ENCODE peak calls at places on chromosomes 4 and X, in four cellular contexts. One of them, this sample, is unnamed.
A peak's percentile ranks its signal among the peaks of the same experiment; 100 is the strongest.

GRCh38 chr4:151324449-151325319 is 721 bp downstream of the SH3D19 start:
- DNase-seq in H4: peak; percentile 15
- DNase-seq in CD4-positive, alpha-beta T cell: no peak
- DNase-seq in fibroblast of pulmonary artery: peak; percentile 30
- DNase-seq in this sample: no peak

GRCh38 chrX:134692233-134692632 is 34.0 kb upstream of the PLAC1 start:
- DNase-seq in fibroblast of pulmonary artery: no peak
- DNase-seq in H4: no peak
- DNase-seq in CD4-positive, alpha-beta T cell: no peak
- DNase-seq in this sample: no peak

GRCh38 chr4:16253127-16253960 is 27.1 kb upstream of the TAPT1 start:
- DNase-seq in H4: peak; percentile 34
- DNase-seq in CD4-positive, alpha-beta T cell: no peak
- DNase-seq in fibroblast of pulmonary artery: peak; percentile 78
- DNase-seq in this sample: no peak

GRCh38 chr4:164888096-164888495 is 11.1 kb downstream of the APELA start:
- DNase-seq in fibroblast of pulmonary artery: no peak
- DNase-seq in CD4-positive, alpha-beta T cell: no peak
- DNase-seq in H4: peak; percentile 22
- DNase-seq in this sample: no peak

GRCh38 chr4:173013232-173013932 is 155.2 kb upstream of the GALNT7 start:
- DNase-seq in H4: peak; percentile 20
- DNase-seq in fibroblast of pulmonary artery: peak; percentile 57
- DNase-seq in CD4-positive, alpha-beta T cell: peak; percentile 39
- DNase-seq in this sample: peak; percentile 78

GRCh38 chr4:151402150-151402865 is 6.7 kb upstream of the FHIP1A start:
- DNase-seq in fibroblast of pulmonary artery: no peak
- DNase-seq in CD4-positive, alpha-beta T cell: no peak
- DNase-seq in H4: no peak
- DNase-seq in this sample: no peak

GRCh38 chr4:173212379-173212778 is 43.8 kb downstream of the GALNT7 start:
- DNase-seq in fibroblast of pulmonary artery: no peak
- DNase-seq in CD4-positive, alpha-beta T cell: no peak
- DNase-seq in H4: no peak
- DNase-seq in this sample: no peak

GRCh38 chrX:134631404-134632346 is 26.6 kb downstream of the PLAC1 start:
- DNase-seq in H4: peak; percentile 15
- DNase-seq in CD4-positive, alpha-beta T cell: no peak
- DNase-seq in fibroblast of pulmonary artery: peak; percentile 67
- DNase-seq in this sample: no peak

GRCh38 chr4:187929024-187929423 is 66.5 kb upstream of the ZFP42 start:
- DNase-seq in H4: peak; percentile 20
- DNase-seq in CD4-positive, alpha-beta T cell: no peak
- DNase-seq in fibroblast of pulmonary artery: no peak
- DNase-seq in this sample: no peak

GRCh38 chrX:154534526-154535322 is 11.9 kb downstream of the G6PD start:
- DNase-seq in H4: peak; percentile 76
- DNase-seq in CD4-positive, alpha-beta T cell: peak; percentile 89
- DNase-seq in fibroblast of pulmonary artery: peak; percentile 85
- DNase-seq in this sample: peak; percentile 91